ENCODE peak calls at places on chromosomes 6 and 20, in ten cellular contexts. L is AG10803; Q is fibroblast of pulmonary artery; V is cardiac fibroblast; T is IMR-90; Y is CD4-positive, alpha-beta T cell; U is fibroblast of lung; Z is mucosa of descending colon; R is AG04449; M is upper lobe of right lung. C is an unnamed sample.

GRCh38 chr20:35122787-35123405 is 24.2 kb downstream of the EDEM2 start:
- DNase-seq in L (no peak), Q (peak; percentile 54), V (peak; percentile 47), T (no peak), Y (no peak), U (no peak), Z (no peak), R (no peak), M (no peak), C (no peak)

GRCh38 chr6:107543088-107543487 is 53.2 kb downstream of the SOBP start:
- DNase-seq in L (no peak), Q (no peak), V (no peak), T (no peak), Y (no peak), U (no peak), Z (no peak), R (no peak), M (no peak), C (no peak)

GRCh38 chr20:17969884-17970409 is 1.1 kb downstream of the MGME1 start:
- DNase-seq in L (peak; percentile 57), Q (peak; percentile 36), V (peak; percentile 80), T (peak; percentile 70), Y (peak; percentile 13), U (peak; percentile 52), Z (no peak), R (no peak), M (no peak), C (peak; percentile 63)

GRCh38 chr6:49826743-49827406 is 39.5 kb downstream of the CRISP1 start:
- DNase-seq in L (no peak), Q (no peak), V (no peak), T (no peak), Y (no peak), U (peak; percentile 0), Z (no peak), R (no peak), M (no peak), C (peak; percentile 5)

GRCh38 chr20:49097159-49097558 is 51.0 kb downstream of the CSE1L start:
- DNase-seq in L (no peak), Q (no peak), V (no peak), T (no peak), Y (no peak), U (no peak), Z (no peak), R (no peak), M (no peak), C (no peak)

GRCh38 chr6:170129691-170130171 is 161.1 kb downstream of the DLL1 start:
- DNase-seq in L (no peak), Q (peak; percentile 17), V (no peak), T (no peak), Y (no peak), U (no peak), Z (no peak), R (no peak), M (peak; percentile 81), C (no peak)

GRCh38 chr6:71524201-71524600 is 235.6 kb downstream of the OGFRL1 start:
- DNase-seq in L (no peak), Q (no peak), V (no peak), T (no peak), Y (no peak), U (peak; percentile 8), Z (no peak), R (no peak), M (no peak), C (no peak)

GRCh38 chr6:1267057-1267732 is 44.7 kb upstream of the FOXQ1 start:
- DNase-seq in L (peak; percentile 50), Q (no peak), V (no peak), T (no peak), Y (no peak), U (peak; percentile 36), Z (no peak), R (no peak), M (no peak), C (no peak)

GRCh38 chr20:21513881-21514540 is at the start of gene NKX2-2:
- DNase-seq in L (peak; percentile 6), Q (no peak), V (no peak), T (no peak), Y (no peak), U (no peak), Z (no peak), R (no peak), M (no peak), C (peak; percentile 50)

GRCh38 chr6:11093065-11093590 is 506 bp upstream of the SMIM13 start:
- DNase-seq in L (peak; percentile 33), Q (peak; percentile 34), V (no peak), T (peak; percentile 41), Y (peak; percentile 5), U (no peak), Z (no peak), R (no peak), M (no peak), C (peak; percentile 81)

GRCh38 chr6:75834447-75834846 is 85.4 kb downstream of the MYO6 start:
- DNase-seq in L (no peak), Q (no peak), V (no peak), T (no peak), Y (no peak), U (no peak), Z (no peak), R (no peak), M (no peak), C (no peak)

GRCh38 chr20:11207749-11208502 is 534.1 kb upstream of the JAG1 start:
- DNase-seq in L (peak; percentile 72), Q (peak; percentile 62), V (peak; percentile 77), T (peak; percentile 44), Y (no peak), U (no peak), Z (no peak), R (no peak), M (no peak), C (no peak)

GRCh38 chr20:49894073-49894470 is 21.3 kb downstream of the SPATA2 start:
- DNase-seq in L (no peak), Q (no peak), V (no peak), T (no peak), Y (no peak), U (no peak), Z (no peak), R (no peak), M (no peak), C (peak; percentile 61)

GRCh38 chr20:33255005-33255404 is 19.2 kb downstream of the BPIFA1 start:
- DNase-seq in L (no peak), Q (no peak), V (no peak), T (no peak), Y (no peak), U (no peak), Z (no peak), R (no peak), M (no peak), C (no peak)

GRCh38 chr20:63544958-63545516 is 2.5 kb downstream of the SRMS start:
- DNase-seq in L (no peak), Q (no peak), V (no peak), T (no peak), Y (no peak), U (no peak), Z (peak; percentile 90), R (no peak), M (no peak), C (no peak)

GRCh38 chr20:35327074-35327976 is 35.1 kb upstream of the FAM83C start:
- DNase-seq in L (no peak), Q (no peak), V (peak; percentile 37), T (peak; percentile 46), Y (no peak), U (peak; percentile 48), Z (no peak), R (no peak), M (no peak), C (no peak)

GRCh38 chr6:132780770-132781371 is 17.6 kb downstream of the SLC18B1 start:
- DNase-seq in L (peak; percentile 43), Q (peak; percentile 62), V (peak; percentile 45), T (peak; percentile 63), Y (no peak), U (peak; percentile 64), Z (no peak), R (peak; percentile 5), M (no peak), C (peak; percentile 6)

GRCh38 chr20:18906046-18906445 is 92.5 kb downstream of the SCP2D1 start:
- DNase-seq in L (no peak), Q (no peak), V (no peak), T (no peak), Y (no peak), U (no peak), Z (no peak), R (no peak), M (no peak), C (no peak)

GRCh38 chr6:44642870-44643522 is 255.5 kb downstream of the CDC5L start:
- DNase-seq in L (peak; percentile 48), Q (no peak), V (peak; percentile 75), T (peak; percentile 18), Y (no peak), U (no peak), Z (no peak), R (no peak), M (no peak), C (no peak)

GRCh38 chr6:38943964-38944363 is 104.6 kb upstream of the GLP1R start:
- DNase-seq in L (no peak), Q (no peak), V (no peak), T (no peak), Y (no peak), U (no peak), Z (no peak), R (no peak), M (no peak), C (no peak)
- TF ChIP-seq CTCF in L (no peak), Q (no peak), V (no peak), T (no peak), Y (no peak), U (no peak), Z (no peak), R (no peak), M (no peak), C (no peak)

GRCh38 chr6:110958332-110959192 is at the start of gene GTF3C6:
- DNase-seq in L (peak; percentile 92), Q (peak; percentile 94), V (peak; percentile 93), T (peak; percentile 91), Y (peak; percentile 90), U (peak; percentile 93), Z (peak; percentile 96), R (peak; percentile 65), M (peak; percentile 96), C (peak; percentile 89)
- TF ChIP-seq CTCF in L (no peak), Q (no peak), V (no peak), T (no peak), Y (no peak), U (no peak), Z (no peak), R (no peak), M (no peak), C (no peak)

GRCh38 chr20:61517419-61517818 is 265.4 kb downstream of the CDH4 start:
- DNase-seq in L (no peak), Q (no peak), V (no peak), T (no peak), Y (no peak), U (no peak), Z (peak; percentile 2), R (no peak), M (peak; percentile 23), C (no peak)
- TF ChIP-seq CTCF in L (no peak), Q (no peak), V (no peak), T (no peak), Y (no peak), U (no peak), Z (no peak), R (no peak), M (no peak), C (no peak)

GRCh38 chr6:46704562-46704961 is 16.9 kb downstream of the TDRD6 start:
- DNase-seq in L (peak; percentile 5), Q (peak; percentile 40), V (peak; percentile 43), T (no peak), Y (no peak), U (peak; percentile 25), Z (no peak), R (no peak), M (no peak), C (no peak)
- TF ChIP-seq CTCF in L (no peak), Q (no peak), V (no peak), T (no peak), Y (no peak), U (no peak), Z (no peak), R (no peak), M (no peak), C (no peak)

GRCh38 chr20:46715292-46715756 is 5.9 kb downstream of the SLC2A10 start:
- DNase-seq in L (peak; percentile 95), Q (peak; percentile 83), V (peak; percentile 42), T (peak; percentile 80), Y (no peak), U (peak; percentile 78), Z (no peak), R (peak; percentile 28), M (no peak), C (no peak)
- TF ChIP-seq CTCF in L (peak; percentile 52), Q (peak; percentile 6), V (peak; percentile 19), T (no peak), Y (no peak), U (peak; percentile 19), Z (no peak), R (peak; percentile 24), M (no peak), C (no peak)

C was measured in GM20000.